ENCODE peak calls at places on chromosomes 11 and 22, in five cellular contexts. One of them, this sample, is unnamed. For H4K20me1, the result is how much of the 10 kb centered on the place peaks cover.

GRCh38 chr11:112925516-112926310 is 35.5 kb upstream of the NCAM1 start:
- DNase-seq in GM23248: no peak
- DNase-seq in HepG2: no peak
- DNase-seq in neural progenitor cell: no peak
- DNase-seq in H1: no peak
- DNase-seq in this sample: no peak

GRCh38 chr11:74086242-74086884 is 77.5 kb upstream of the UCP3 start:
- DNase-seq in GM23248: no peak
- DNase-seq in HepG2: no peak
- DNase-seq in neural progenitor cell: no peak
- DNase-seq in H1: no peak
- DNase-seq in this sample: no peak

GRCh38 chr22:16783930-16784354 is 41.3 kb downstream of the XKR3 start:
- DNase-seq in GM23248: peak
- DNase-seq in HepG2: peak
- DNase-seq in neural progenitor cell: peak
- DNase-seq in H1: no peak
- DNase-seq in this sample: peak

GRCh38 chr22:44261861-44262595 is 50.7 kb downstream of the SHISAL1 start:
- DNase-seq in GM23248: no peak
- DNase-seq in HepG2: no peak
- DNase-seq in neural progenitor cell: no peak
- DNase-seq in H1: no peak
- DNase-seq in this sample: no peak

GRCh38 chr22:27110985-27111451 is 453.6 kb downstream of the MIAT start:
- DNase-seq in GM23248: peak
- DNase-seq in HepG2: peak
- DNase-seq in neural progenitor cell: peak
- DNase-seq in H1: no peak
- DNase-seq in this sample: peak

GRCh38 chr11:78161937-78162336 is 22.5 kb upstream of the ALG8 start:
- DNase-seq in GM23248: no peak
- DNase-seq in HepG2: no peak
- DNase-seq in neural progenitor cell: no peak
- DNase-seq in H1: no peak
- DNase-seq in this sample: no peak

GRCh38 chr11:10328314-10329090 is 23.6 kb downstream of the ADM start:
- DNase-seq in GM23248: peak
- DNase-seq in HepG2: no peak
- DNase-seq in neural progenitor cell: no peak
- DNase-seq in H1: no peak
- DNase-seq in this sample: no peak

GRCh38 chr11:73760066-73760679 is 701 bp downstream of the RAB6A start:
- DNase-seq in GM23248: peak
- DNase-seq in HepG2: no peak
- DNase-seq in neural progenitor cell: peak
- DNase-seq in H1: no peak
- DNase-seq in this sample: peak

GRCh38 chr11:6390718-6391547 is 659 bp downstream of the SMPD1 start:
- DNase-seq in GM23248: peak
- DNase-seq in HepG2: no peak
- DNase-seq in neural progenitor cell: no peak
- DNase-seq in H1: no peak
- DNase-seq in this sample: no peak

GRCh38 chr11:93525601-93526000 is 17.6 kb downstream of the SMCO4 start:
- DNase-seq in GM23248: peak
- DNase-seq in HepG2: no peak
- DNase-seq in neural progenitor cell: no peak
- DNase-seq in H1: no peak
- DNase-seq in this sample: peak

GRCh38 chr11:30760341-30760740 is 174.2 kb upstream of the MPPED2 start:
- DNase-seq in GM23248: no peak
- DNase-seq in HepG2: no peak
- DNase-seq in neural progenitor cell: no peak
- DNase-seq in H1: no peak
- DNase-seq in this sample: no peak

GRCh38 chr11:62542111-62542745 is 4.4 kb downstream of the AHNAK start:
- DNase-seq in GM23248: no peak
- DNase-seq in HepG2: no peak
- DNase-seq in neural progenitor cell: no peak
- DNase-seq in H1: no peak
- DNase-seq in this sample: no peak

GRCh38 chr11:34632105-34632780 is 11.3 kb downstream of the EHF start:
- DNase-seq in GM23248: peak
- DNase-seq in HepG2: no peak
- DNase-seq in neural progenitor cell: peak
- DNase-seq in H1: no peak
- DNase-seq in this sample: peak

GRCh38 chr11:64864473-64865285 is 13.7 kb downstream of the EHD1 start:
- DNase-seq in GM23248: peak
- DNase-seq in HepG2: no peak
- DNase-seq in neural progenitor cell: peak
- DNase-seq in H1: no peak
- DNase-seq in this sample: peak

GRCh38 chr11:27722117-27722844 is 22.0 kb upstream of the BDNF start:
- DNase-seq in GM23248: peak
- DNase-seq in HepG2: no peak
- DNase-seq in neural progenitor cell: peak
- DNase-seq in H1: no peak
- DNase-seq in this sample: peak

GRCh38 chr22:44351685-44352377 is 39.1 kb upstream of the SHISAL1 start:
- DNase-seq in GM23248: peak
- DNase-seq in HepG2: no peak
- DNase-seq in neural progenitor cell: peak
- DNase-seq in H1: peak
- DNase-seq in this sample: peak

GRCh38 chr11:61418136-61418535 is 11.6 kb downstream of the CPSF7 start:
- DNase-seq in GM23248: peak
- DNase-seq in HepG2: no peak
- DNase-seq in neural progenitor cell: no peak
- DNase-seq in H1: no peak
- DNase-seq in this sample: no peak

GRCh38 chr22:44074286-44074984 is 50.3 kb downstream of the PARVB start:
- DNase-seq in GM23248: no peak
- DNase-seq in HepG2: no peak
- DNase-seq in neural progenitor cell: peak
- DNase-seq in H1: no peak
- DNase-seq in this sample: no peak

GRCh38 chr22:35160268-35160667 is 94.3 kb downstream of the ISX start:
- DNase-seq in GM23248: no peak
- DNase-seq in HepG2: no peak
- DNase-seq in neural progenitor cell: no peak
- DNase-seq in H1: no peak
- DNase-seq in this sample: no peak

GRCh38 chr11:9320047-9320446 is 5.7 kb upstream of the TMEM41B start:
- DNase-seq in GM23248: no peak
- DNase-seq in HepG2: no peak
- DNase-seq in neural progenitor cell: no peak
- DNase-seq in H1: no peak
- DNase-seq in this sample: peak

GRCh38 chr22:42283288-42284229 is 13.1 kb upstream of the TCF20 start:
- DNase-seq in GM23248: peak
- DNase-seq in HepG2: no peak
- DNase-seq in neural progenitor cell: peak
- DNase-seq in H1: no peak
- DNase-seq in this sample: peak

GRCh38 chr22:36332623-36333331 is 55.0 kb downstream of the MYH9 start:
- DNase-seq in GM23248: peak
- DNase-seq in HepG2: no peak
- DNase-seq in neural progenitor cell: no peak
- DNase-seq in H1: no peak
- DNase-seq in this sample: peak

GRCh38 chr22:47301820-47302475 is 539.5 kb downstream of the TBC1D22A start:
- DNase-seq in GM23248: no peak
- DNase-seq in HepG2: no peak
- DNase-seq in neural progenitor cell: no peak
- DNase-seq in H1: no peak
- DNase-seq in this sample: no peak

GRCh38 chr22:47180796-47181195 is 418.3 kb downstream of the TBC1D22A start:
- DNase-seq in GM23248: no peak
- DNase-seq in HepG2: no peak
- DNase-seq in neural progenitor cell: no peak
- DNase-seq in H1: no peak
- DNase-seq in this sample: no peak

GRCh38 chr11:5297671-5298070 is 4.1 kb downstream of the OR51B4 start:
- DNase-seq in GM23248: peak
- DNase-seq in HepG2: no peak
- DNase-seq in neural progenitor cell: no peak
- DNase-seq in H1: no peak
- DNase-seq in this sample: no peak

GRCh38 chr11:30878400-30878799 is 292.2 kb upstream of the MPPED2 start:
- DNase-seq in GM23248: no peak
- DNase-seq in HepG2: no peak
- DNase-seq in neural progenitor cell: no peak
- DNase-seq in H1: no peak
- DNase-seq in this sample: no peak

GRCh38 chr22:24492391-24492790 is 2.7 kb upstream of the UPB1 start:
- DNase-seq in GM23248: no peak
- DNase-seq in HepG2: no peak
- DNase-seq in neural progenitor cell: no peak
- DNase-seq in H1: no peak
- DNase-seq in this sample: no peak

GRCh38 chr11:21040615-21041014 is 371.2 kb downstream of the NELL1 start:
- DNase-seq in GM23248: no peak
- DNase-seq in HepG2: no peak
- DNase-seq in neural progenitor cell: no peak
- DNase-seq in H1: no peak
- DNase-seq in this sample: no peak

GRCh38 chr11:94815705-94816344 is 47.7 kb downstream of the AMOTL1 start:
- DNase-seq in GM23248: no peak
- DNase-seq in HepG2: no peak
- DNase-seq in neural progenitor cell: peak
- DNase-seq in H1: no peak
- DNase-seq in this sample: no peak

GRCh38 chr11:75240381-75241035 is at the start of gene TPBGL:
- DNase-seq in GM23248: peak
- DNase-seq in HepG2: no peak
- DNase-seq in neural progenitor cell: peak
- DNase-seq in H1: no peak
- DNase-seq in this sample: peak
- TF ChIP-seq EZH2 in GM23248: peak
- TF ChIP-seq EZH2 in HepG2: no peak
- TF ChIP-seq EZH2 in neural progenitor cell: peak
- TF ChIP-seq EZH2 in H1: peak
- TF ChIP-seq EZH2 in this sample: peak

DNA sequence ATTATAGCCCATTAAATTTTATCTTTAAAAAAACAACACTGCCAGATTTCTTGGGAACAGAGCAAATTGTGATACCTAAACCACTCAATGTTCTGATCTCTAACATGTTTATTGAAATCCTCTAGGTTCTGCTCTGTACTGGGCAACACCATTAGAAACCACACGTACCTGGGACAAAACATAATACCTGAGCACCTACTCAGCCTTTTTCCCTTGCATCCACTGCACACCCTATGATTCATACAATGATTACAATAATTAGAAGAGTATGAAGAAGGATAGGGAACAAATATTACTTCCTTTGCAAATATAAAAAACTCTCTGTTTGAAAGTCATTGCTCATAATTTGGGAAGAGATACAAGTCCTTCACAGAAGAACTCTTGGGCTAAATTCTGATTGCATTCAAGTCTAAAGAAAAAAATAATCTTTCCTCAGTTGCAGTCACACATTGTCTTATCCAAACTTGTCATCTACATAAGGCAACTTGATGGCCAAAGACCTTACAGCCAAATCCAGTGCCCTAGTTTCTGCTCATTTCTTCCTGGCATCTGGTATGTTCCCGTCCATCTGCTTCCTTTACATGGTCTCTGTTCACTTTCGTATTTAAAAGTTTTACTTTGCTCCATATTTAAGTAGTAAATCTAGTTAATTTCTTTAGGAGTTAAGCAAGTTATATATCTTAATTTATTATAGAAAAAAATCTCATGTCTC is 407.4 kb downstream of the LRRC4C start:
- DNase-seq in GM23248: no peak
- DNase-seq in HepG2: no peak
- DNase-seq in neural progenitor cell: no peak
- DNase-seq in H1: no peak
- DNase-seq in this sample: no peak
- H4K20me1 ChIP-seq in GM23248: under half
- H4K20me1 ChIP-seq in HepG2: under half
- H4K20me1 ChIP-seq in neural progenitor cell: under half
- H4K20me1 ChIP-seq in H1: under half
- H4K20me1 ChIP-seq in this sample: under half

GRCh38 chr22:30607300-30607930 is 441 bp downstream of the TCN2 start:
- DNase-seq in GM23248: no peak
- DNase-seq in HepG2: no peak
- DNase-seq in neural progenitor cell: peak
- DNase-seq in H1: no peak
- DNase-seq in this sample: no peak

GRCh38 chr22:30607939-30608338 is 965 bp downstream of the TCN2 start:
- DNase-seq in GM23248: peak
- DNase-seq in HepG2: no peak
- DNase-seq in neural progenitor cell: no peak
- DNase-seq in H1: no peak
- DNase-seq in this sample: no peak

GRCh38 chr22:30606455-30607299 is at the start of gene TCN2:
- DNase-seq in GM23248: peak
- DNase-seq in HepG2: peak
- DNase-seq in neural progenitor cell: peak
- DNase-seq in H1: peak
- DNase-seq in this sample: peak

GRCh38 chr22:30604723-30605122 is 2.3 kb upstream of the TCN2 start:
- DNase-seq in GM23248: no peak
- DNase-seq in HepG2: no peak
- DNase-seq in neural progenitor cell: no peak
- DNase-seq in H1: no peak
- DNase-seq in this sample: no peak

DNA sequence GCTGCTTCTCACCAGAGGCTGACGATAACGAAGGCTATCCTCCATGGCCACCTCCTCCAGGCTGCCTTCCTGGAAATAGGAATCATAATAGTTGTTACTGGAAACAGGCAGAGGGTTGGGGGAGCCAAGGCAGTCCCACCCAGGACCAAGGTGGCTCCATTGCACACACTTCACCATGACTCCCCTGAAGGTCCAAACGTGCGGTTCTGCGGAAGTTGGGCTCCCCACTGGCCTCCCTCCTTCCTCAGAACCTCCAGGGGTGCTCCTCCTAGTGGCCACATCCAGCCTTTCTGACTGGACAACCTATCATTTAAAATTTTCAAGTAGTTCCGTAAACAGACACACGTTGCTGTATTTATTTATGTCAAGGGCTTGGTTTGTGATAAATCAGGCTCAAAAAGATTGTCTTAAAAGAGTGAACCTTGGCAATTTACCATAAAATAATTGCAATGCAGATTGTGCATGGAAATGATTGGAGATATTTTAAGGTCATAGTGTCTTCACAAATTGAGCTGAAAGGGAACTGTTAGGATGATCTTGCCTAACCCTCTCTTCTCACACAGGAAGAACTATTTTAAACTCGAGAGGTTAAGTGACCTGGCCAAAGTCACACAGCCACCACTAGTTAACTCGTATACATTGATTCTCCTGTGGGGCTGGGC is 1.4 kb upstream of the TCN2 start:
- DNase-seq in GM23248: peak
- DNase-seq in HepG2: peak
- DNase-seq in neural progenitor cell: peak
- DNase-seq in H1: no peak
- DNase-seq in this sample: peak
- TF ChIP-seq EZH2 in GM23248: no peak
- TF ChIP-seq EZH2 in HepG2: no peak
- TF ChIP-seq EZH2 in neural progenitor cell: no peak
- TF ChIP-seq EZH2 in H1: no peak
- TF ChIP-seq EZH2 in this sample: no peak

GRCh38 chr22:20085651-20086050 is 5.6 kb downstream of the DGCR8 start:
- DNase-seq in GM23248: no peak
- DNase-seq in HepG2: no peak
- DNase-seq in neural progenitor cell: no peak
- DNase-seq in H1: no peak
- DNase-seq in this sample: no peak
- H4K20me1 ChIP-seq in GM23248: under half
- H4K20me1 ChIP-seq in HepG2: under half
- H4K20me1 ChIP-seq in neural progenitor cell: half or more
- H4K20me1 ChIP-seq in H1: under half
- H4K20me1 ChIP-seq in this sample: half or more